ENCODE peak calls at places on chromosomes 2 and 18, in five cellular contexts. X is sigmoid colon, I is BJ, R is prostate gland, C is psoas muscle. W is an unnamed sample.

GRCh38 chr2:215454519-215454918 is 18.7 kb upstream of the FN1 start:
- DNase-seq in X (no peak), I (no peak), R (no peak), C (no peak), W (no peak)

GRCh38 chr2:226661789-226662545 is 137.7 kb downstream of the IRS1 start:
- DNase-seq in X (peak), I (peak), R (no peak), C (peak), W (peak)

GRCh38 chr2:104597942-104598341 is 256.0 kb upstream of the POU3F3 start:
- DNase-seq in X (no peak), I (no peak), R (no peak), C (no peak), W (no peak)

GRCh38 chr2:174487536-174488162 is 820 bp upstream of the GPR155 start:
- DNase-seq in X (no peak), I (no peak), R (no peak), C (no peak), W (no peak)

GRCh38 chr2:12928706-12929291 is 212.1 kb downstream of the TRIB2 start:
- DNase-seq in X (no peak), I (no peak), R (no peak), C (no peak), W (no peak)

GRCh38 chr2:177714704-177715103 is 322.1 kb downstream of the AGPS start:
- DNase-seq in X (no peak), I (no peak), R (no peak), C (no peak), W (no peak)

GRCh38 chr2:69449906-69450305 is 12.7 kb upstream of the NFU1 start:
- DNase-seq in X (no peak), I (peak), R (no peak), C (no peak), W (peak)

GRCh38 chr2:129281761-129282160 is 697.7 kb upstream of the RAB6C start:
- DNase-seq in X (no peak), I (no peak), R (no peak), C (no peak), W (no peak)

GRCh38 chr2:126787278-126787677 is 111.4 kb upstream of the TEX51 start:
- DNase-seq in X (peak), I (no peak), R (no peak), C (no peak), W (no peak)

GRCh38 chr18:79951545-79952456 is at the start of gene SLC66A2:
- DNase-seq in X (peak), I (no peak), R (peak), C (peak), W (no peak)
- TF ChIP-seq CTCF in X (no peak), I (no peak), R (no peak), C (no peak), W (no peak)

GRCh38 chr2:60485550-60485949 is 67.9 kb downstream of the BCL11A start:
- DNase-seq in X (no peak), I (no peak), R (no peak), C (no peak), W (no peak)

GRCh38 chr2:60486067-60486466 is 67.4 kb downstream of the BCL11A start:
- DNase-seq in X (no peak), I (no peak), R (no peak), C (no peak), W (no peak)

GRCh38 chr2:60483400-60483799 is 70.1 kb downstream of the BCL11A start:
- DNase-seq in X (no peak), I (peak), R (no peak), C (no peak), W (no peak)

GRCh38 chr2:60485055-60485454 is 68.4 kb downstream of the BCL11A start:
- DNase-seq in X (no peak), I (no peak), R (no peak), C (no peak), W (no peak)

DNA sequence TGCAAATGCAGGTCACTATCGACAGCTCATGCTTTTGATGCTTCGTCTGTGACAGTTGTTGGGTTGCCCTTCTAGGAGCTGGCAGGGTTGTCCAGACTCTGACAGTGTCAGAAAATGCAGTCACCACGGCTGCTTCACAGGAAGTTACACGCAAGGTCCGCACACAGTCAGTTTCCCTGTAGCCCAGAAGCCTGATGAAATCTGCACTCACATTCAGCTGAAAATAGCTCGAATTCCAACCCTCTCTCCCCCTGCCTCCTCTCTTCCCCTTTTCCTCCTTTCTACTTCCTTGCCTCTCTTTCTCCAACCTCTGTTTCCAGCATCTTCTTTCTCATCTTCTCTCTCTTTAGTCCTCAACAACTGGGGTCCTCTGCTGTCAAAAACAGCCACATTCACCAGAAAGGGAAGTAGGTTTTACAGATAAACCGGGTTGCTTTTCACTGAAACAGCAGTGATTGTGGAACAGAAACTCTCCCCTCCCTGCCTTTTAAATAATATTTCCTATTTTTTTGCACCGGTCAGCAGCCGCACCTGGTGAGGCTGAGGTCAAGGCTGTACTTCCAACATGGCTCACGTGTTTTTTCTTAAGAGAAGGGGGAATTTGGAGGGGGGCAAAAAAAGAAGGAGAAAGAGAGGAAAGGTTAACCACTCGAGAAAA is 69.2 kb downstream of the BCL11A start:
- DNase-seq in X (no peak), I (peak), R (no peak), C (no peak), W (peak)
- H3K4me3 ChIP-seq in X (no peak), I (no peak), R (no peak), C (no peak), W (peak)

GRCh38 chr18:64330161-64330560 is 181.3 kb upstream of the LINC00305 start:
- DNase-seq in X (no peak), I (no peak), R (no peak), C (no peak), W (no peak)
- TF ChIP-seq CTCF in X (no peak), I (no peak), R (no peak), C (no peak), W (no peak)

GRCh38 chr18:34222025-34222395 is 2.7 kb downstream of the NOL4 start:
- DNase-seq in X (no peak), I (no peak), R (no peak), C (no peak), W (no peak)
- H3K4me3 ChIP-seq in X (peak), I (no peak), R (peak), C (peak), W (peak)

GRCh38 chr18:67710639-67711038 is 194.1 kb upstream of the DSEL start:
- DNase-seq in X (no peak), I (no peak), R (no peak), C (no peak), W (no peak)
- TF ChIP-seq CTCF in X (no peak), I (no peak), R (no peak), C (no peak), W (peak)

GRCh38 chr2:161474920-161475319 is 58.8 kb downstream of the TBR1 start:
- DNase-seq in X (no peak), I (no peak), R (no peak), C (no peak), W (no peak)
- H3K4me3 ChIP-seq in X (no peak), I (no peak), R (no peak), C (no peak), W (no peak)